ENCODE peak calls at places on chromosomes 4 and X, in five cellular contexts. M is spleen, K is body of pancreas, A is sigmoid colon, H is adrenal gland. S is an unnamed sample.

GRCh38 chr4:174592985-174593335 is 70.7 kb upstream of the HPGD start:
- DNase-seq in M (no peak), K (no peak), A (no peak), H (no peak), S (no peak)

GRCh38 chr4:113686950-113687718 is 74.4 kb downstream of the CAMK2D start:
- DNase-seq in M (no peak), K (no peak), A (no peak), H (no peak), S (no peak)

GRCh38 chr4:142703694-142704309 is 142.3 kb downstream of the INPP4B start:
- DNase-seq in M (no peak), K (no peak), A (no peak), H (no peak), S (no peak)

GRCh38 chrX:155211208-155211607 is 5.1 kb upstream of the VBP1 start:
- DNase-seq in M (no peak), K (no peak), A (no peak), H (no peak), S (no peak)

GRCh38 chr4:8346838-8347605 is 77.5 kb downstream of the HTRA3 start:
- DNase-seq in M (no peak), K (no peak), A (peak), H (no peak), S (no peak)

GRCh38 chrX:155027509-155028066 is 944 bp downstream of the FUNDC2 start:
- DNase-seq in M (no peak), K (no peak), A (peak), H (peak), S (no peak)

GRCh38 chr4:151730003-151730559 is 30.7 kb downstream of the GATB start:
- DNase-seq in M (no peak), K (no peak), A (no peak), H (no peak), S (no peak)

GRCh38 chr4:127482049-127482448 is 150.7 kb upstream of the INTU start:
- DNase-seq in M (no peak), K (no peak), A (no peak), H (no peak), S (no peak)

GRCh38 chr4:20253799-20254409 is 2.2 kb downstream of the SLIT2 start:
- DNase-seq in M (peak), K (no peak), A (peak), H (peak), S (peak)

GRCh38 chr4:103405415-103405814 is 207.3 kb upstream of the CENPE start:
- DNase-seq in M (no peak), K (no peak), A (no peak), H (no peak), S (no peak)

GRCh38 chr4:120156115-120156718 is 89.6 kb upstream of the MAD2L1 start:
- DNase-seq in M (no peak), K (peak), A (no peak), H (no peak), S (no peak)

GRCh38 chrX:75784689-75785491 is at the start of gene MAGEE2:
- DNase-seq in M (peak), K (peak), A (no peak), H (peak), S (no peak)

GRCh38 chr4:170278481-170278880 is 188.7 kb upstream of the AADAT start:
- DNase-seq in M (no peak), K (no peak), A (no peak), H (no peak), S (no peak)

GRCh38 chrX:140022482-140022881 is 57.2 kb upstream of the CXorf66 start:
- DNase-seq in M (no peak), K (no peak), A (no peak), H (no peak), S (no peak)

GRCh38 chrX:66675541-66675940 is 36.7 kb upstream of the EDA2R start:
- DNase-seq in M (no peak), K (no peak), A (no peak), H (no peak), S (no peak)

GRCh38 chrX:107503996-107504395 is 54.5 kb downstream of the FRMPD3 start:
- DNase-seq in M (no peak), K (no peak), A (no peak), H (no peak), S (no peak)

GRCh38 chr4:11741190-11741652 is 312.5 kb upstream of the HS3ST1 start:
- DNase-seq in M (no peak), K (no peak), A (no peak), H (no peak), S (no peak)

GRCh38 chrX:49760288-49760885 is 64.6 kb upstream of the PAGE1 start:
- DNase-seq in M (no peak), K (no peak), A (no peak), H (no peak), S (no peak)

GRCh38 chr4:5504486-5504885 is 203.9 kb downstream of the EVC2 start:
- DNase-seq in M (no peak), K (no peak), A (no peak), H (no peak), S (no peak)

GRCh38 chr4:151561551-151562256 is 152.7 kb downstream of the FHIP1A start:
- DNase-seq in M (no peak), K (no peak), A (no peak), H (no peak), S (no peak)

GRCh38 chr4:14375816-14376215 is 626.5 kb upstream of the CPEB2 start:
- DNase-seq in M (no peak), K (no peak), A (no peak), H (no peak), S (no peak)

GRCh38 chrX:84186603-84187358 is 1.2 kb downstream of the RPS6KA6 start:
- DNase-seq in M (no peak), K (peak), A (no peak), H (no peak), S (no peak)

GRCh38 chr4:15479089-15479912 is 9.6 kb downstream of the CC2D2A start:
- DNase-seq in M (no peak), K (peak), A (peak), H (peak), S (peak)

GRCh38 chr4:73822389-73822788 is 14.1 kb upstream of the CXCL6 start:
- DNase-seq in M (no peak), K (no peak), A (no peak), H (no peak), S (no peak)

GRCh38 chrX:31500920-31501319 is 429.1 kb upstream of the FTHL17 start:
- DNase-seq in M (no peak), K (no peak), A (no peak), H (no peak), S (no peak)

GRCh38 chr4:19971829-19972228 is 279.9 kb upstream of the SLIT2 start:
- DNase-seq in M (no peak), K (no peak), A (no peak), H (no peak), S (no peak)

GRCh38 chr4:164623099-164623498 is 130.8 kb upstream of the SMIM31 start:
- DNase-seq in M (peak), K (no peak), A (no peak), H (no peak), S (no peak)

GRCh38 chr4:184733654-184734524 is at the start of gene CENPU:
- DNase-seq in M (peak), K (peak), A (peak), H (peak), S (peak)
- TF ChIP-seq POLR2A in M (peak), K (no peak), A (no peak), H (peak), S (peak)

DNA sequence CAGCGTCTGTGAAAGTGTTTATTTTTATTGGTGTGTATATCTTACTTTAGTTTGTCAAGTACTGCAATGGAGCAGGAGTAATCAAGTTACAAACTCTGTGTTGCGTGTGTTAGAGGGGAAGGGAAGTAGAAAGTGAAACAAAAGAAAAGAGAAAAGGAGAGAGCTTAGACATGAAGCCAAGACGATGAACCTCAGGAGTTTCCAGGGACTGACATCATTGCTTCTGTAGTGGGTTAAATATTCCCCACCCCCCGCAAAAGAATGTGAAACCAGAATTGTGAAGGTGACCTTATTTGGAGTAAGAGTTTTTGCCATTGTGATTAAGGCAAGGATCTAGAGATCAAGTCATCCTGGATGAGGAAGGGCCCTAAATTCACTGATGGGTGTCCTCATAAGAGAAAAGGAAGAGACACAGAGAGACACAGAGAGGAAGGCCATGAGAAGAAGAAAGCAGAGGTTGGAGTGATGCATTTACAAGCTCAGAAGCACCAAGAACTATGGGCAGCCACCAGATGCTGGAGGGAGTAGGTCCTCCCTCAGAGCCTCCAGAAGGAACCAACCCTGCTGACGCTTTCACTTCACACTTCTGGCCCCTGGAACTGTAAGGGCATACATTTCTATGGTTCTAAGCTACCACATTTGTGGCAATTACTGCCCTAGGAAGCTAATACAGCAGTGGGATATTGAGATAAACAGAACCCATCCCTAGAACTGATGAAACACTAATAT is 173.6 kb upstream of the SFRP2 start:
- DNase-seq in M (no peak), K (no peak), A (no peak), H (no peak), S (no peak)
- H3K27ac ChIP-seq in M (no peak), K (no peak), A (no peak), H (no peak), S (no peak)

GRCh38 chr4:83486457-83487129 is 1.7 kb upstream of the ABRAXAS1 start:
- DNase-seq in M (no peak), K (no peak), A (no peak), H (no peak), S (no peak)

GRCh38 chr4:83489711-83490326 is 4.9 kb upstream of the ABRAXAS1 start:
- DNase-seq in M (no peak), K (no peak), A (no peak), H (no peak), S (no peak)

DNA sequence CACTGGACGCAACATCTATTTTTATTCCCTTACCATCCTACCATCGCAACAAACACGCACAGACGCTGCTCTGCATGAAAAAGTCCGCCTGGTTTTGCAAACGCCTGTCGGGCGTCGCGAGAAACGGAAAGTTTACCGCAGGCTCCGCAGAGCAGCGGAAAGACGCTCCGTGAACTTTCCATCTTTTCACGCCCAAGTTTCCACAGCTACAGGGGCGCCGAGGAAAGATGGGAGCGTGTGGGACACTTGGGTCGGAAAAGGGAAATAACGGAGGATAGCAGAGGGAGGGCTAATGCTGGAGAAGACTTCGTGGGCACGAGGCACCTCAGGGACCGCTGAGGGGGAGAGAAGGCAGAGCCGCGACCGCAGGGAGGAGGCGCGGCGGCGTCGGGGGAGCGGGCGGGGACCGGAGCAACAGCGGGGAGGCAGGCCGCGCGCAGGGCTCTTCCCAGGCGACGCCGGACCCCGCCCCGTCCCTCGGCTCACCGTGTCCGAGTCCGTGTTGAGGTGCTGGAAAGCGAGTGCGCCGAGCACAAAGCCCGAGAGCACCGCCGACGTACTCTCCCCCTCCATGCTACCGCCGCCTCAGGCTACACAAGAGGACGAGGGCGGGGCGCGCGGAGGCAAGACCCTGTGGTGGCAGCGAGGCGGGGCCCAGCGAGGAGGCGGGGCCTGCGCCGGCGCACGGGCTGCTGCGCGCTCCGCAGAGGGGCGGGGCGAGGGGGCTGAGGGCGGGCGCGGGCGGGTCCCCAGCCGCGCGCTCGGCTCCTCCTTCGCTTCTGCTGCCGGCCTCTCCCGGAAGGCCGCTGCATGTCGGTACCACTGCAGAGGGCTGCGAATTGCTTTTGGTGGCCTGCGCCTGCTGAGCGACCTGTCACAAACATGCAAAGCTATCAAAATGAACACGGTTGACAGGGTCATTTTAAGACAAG is at the start of gene ABRAXAS1:
- DNase-seq in M (peak), K (peak), A (peak), H (peak), S (peak)
- TF ChIP-seq POLR2A in M (peak), K (peak), A (peak), H (peak), S (peak)

GRCh38 chr4:98166731-98167041 is 23.4 kb upstream of the STPG2 start:
- DNase-seq in M (no peak), K (no peak), A (no peak), H (no peak), S (no peak)

GRCh38 chr4:98170035-98170434 is 26.8 kb upstream of the STPG2 start:
- DNase-seq in M (no peak), K (no peak), A (no peak), H (no peak), S (no peak)

GRCh38 chr4:98162696-98163095 is 19.4 kb upstream of the STPG2 start:
- DNase-seq in M (no peak), K (no peak), A (no peak), H (no peak), S (no peak)

GRCh38 chr4:98166025-98166730 is 22.9 kb upstream of the STPG2 start:
- DNase-seq in M (no peak), K (peak), A (no peak), H (peak), S (peak)
- H3K27ac ChIP-seq in M (no peak), K (no peak), A (no peak), H (no peak), S (no peak)

DNA sequence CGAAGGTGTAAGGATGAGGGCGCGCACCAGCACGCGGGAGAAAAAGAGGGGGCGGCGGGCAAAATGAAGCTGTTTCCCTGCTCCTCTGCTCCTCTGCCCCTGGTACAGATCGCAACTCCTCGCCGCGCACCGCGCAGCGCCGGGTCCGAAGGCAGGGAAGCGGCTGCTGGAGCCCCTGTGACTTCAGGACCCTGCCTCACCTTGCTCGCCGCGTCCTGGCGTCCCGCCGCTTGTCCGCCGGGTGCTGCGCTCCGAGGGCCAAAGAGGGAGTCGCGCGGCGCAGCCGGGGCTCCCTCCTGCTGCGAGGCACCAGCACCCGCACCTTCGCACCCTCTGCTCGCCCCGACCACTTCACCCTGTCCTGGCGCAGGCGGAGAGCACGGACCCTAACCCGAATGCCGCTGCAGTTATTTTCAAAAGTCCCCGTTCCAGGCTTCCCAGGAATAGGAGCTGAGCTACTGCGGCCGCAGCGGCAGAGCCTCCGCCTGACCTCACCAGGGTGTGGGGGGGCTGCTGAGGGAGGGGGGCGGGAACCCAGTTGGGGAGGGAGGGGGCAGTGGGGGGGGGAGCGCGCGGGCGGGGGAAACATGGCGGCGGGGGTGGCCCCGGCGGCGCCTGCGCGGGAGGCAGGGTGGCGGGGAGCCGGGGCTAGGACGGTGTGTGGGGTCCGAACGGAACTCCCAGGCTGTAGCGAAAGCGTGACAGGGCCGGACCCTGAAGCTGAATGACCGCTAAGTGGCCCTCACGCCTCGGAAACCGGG is at the start of gene KLHL13:
- DNase-seq in M (peak), K (peak), A (peak), H (peak), S (peak)
- TF ChIP-seq POLR2A in M (no peak), K (peak), A (no peak), H (no peak), S (no peak)

GRCh38 chrX:153600032-153600373 is 1.1 kb upstream of the CCNQ start:
- DNase-seq in M (peak), K (no peak), A (no peak), H (no peak), S (no peak)

GRCh38 chrX:153597351-153597750 is 1.6 kb downstream of the CCNQ start:
- DNase-seq in M (peak), K (no peak), A (no peak), H (no peak), S (no peak)

GRCh38 chrX:153600921-153601320 is 2.0 kb upstream of the CCNQ start:
- DNase-seq in M (peak), K (no peak), A (no peak), H (no peak), S (no peak)

GRCh38 chrX:153598541-153599191 is at the start of gene CCNQ:
- DNase-seq in M (peak), K (peak), A (no peak), H (no peak), S (no peak)

GRCh38 chrX:153599192-153600031 is 473 bp upstream of the CCNQ start:
- DNase-seq in M (peak), K (peak), A (peak), H (peak), S (peak)
- H3K27ac ChIP-seq in M (peak), K (peak), A (peak), H (peak), S (peak)

GRCh38 chr4:44725861-44726820 is at the start of gene GNPDA2:
- DNase-seq in M (peak), K (peak), A (peak), H (peak), S (peak)
- TF ChIP-seq POLR2A in M (no peak), K (peak), A (peak), H (no peak), S (peak)

GRCh38 chr4:86810867-86811266 is 38.3 kb downstream of the SLC10A6 start:
- DNase-seq in M (no peak), K (no peak), A (no peak), H (no peak), S (no peak)
- H3K27ac ChIP-seq in M (no peak), K (no peak), A (no peak), H (no peak), S (no peak)

S was measured in right lobe of liver.